ENCODE peak calls at places on chromosomes 12 and 14, in seven cellular contexts. Y, F, U, R, G, M and I are unnamed samples.

GRCh38 chr12:19852100-19852855 is 413.0 kb downstream of the AEBP2 start:
- DNase-seq in Y (no peak), F (no peak), U (no peak), R (no peak), G (peak), M (no peak), I (no peak)

GRCh38 chr12:94571556-94571955 is 78.8 kb downstream of the TMCC3 start:
- DNase-seq in Y (peak), F (no peak), U (no peak), R (no peak), G (peak), M (no peak), I (no peak)

GRCh38 chr14:64112859-64113258 is 181.3 kb downstream of the ESR2 start:
- DNase-seq in Y (peak), F (no peak), U (no peak), R (no peak), G (no peak), M (no peak), I (no peak)

GRCh38 chr12:48827026-48827425 is 8.7 kb downstream of the CACNB3 start:
- DNase-seq in Y (no peak), F (no peak), U (no peak), R (no peak), G (no peak), M (no peak), I (no peak)

GRCh38 chr14:75996488-75996887 is 10.9 kb downstream of the IFT43 start:
- DNase-seq in Y (no peak), F (no peak), U (no peak), R (no peak), G (no peak), M (no peak), I (no peak)

GRCh38 chr14:100604709-100605108 is 17.5 kb upstream of the BEGAIN start:
- DNase-seq in Y (no peak), F (no peak), U (no peak), R (no peak), G (no peak), M (no peak), I (no peak)

GRCh38 chr12:64203775-64204174 is 18.3 kb downstream of the KICS2 start:
- DNase-seq in Y (no peak), F (no peak), U (no peak), R (no peak), G (no peak), M (no peak), I (no peak)

GRCh38 chr12:54016478-54016964 is 7.7 kb downstream of the HOXC8 start:
- DNase-seq in Y (peak), F (no peak), U (no peak), R (no peak), G (peak), M (no peak), I (no peak)

GRCh38 chr12:104747330-104747729 is 210.8 kb downstream of the SLC41A2 start:
- DNase-seq in Y (no peak), F (no peak), U (no peak), R (no peak), G (no peak), M (no peak), I (no peak)

GRCh38 chr14:68211421-68211820 is 391.8 kb downstream of the RAD51B start:
- DNase-seq in Y (no peak), F (no peak), U (no peak), R (no peak), G (no peak), M (no peak), I (no peak)

GRCh38 chr14:77059276-77059934 is 30.9 kb upstream of the IRF2BPL start:
- DNase-seq in Y (peak), F (peak), U (no peak), R (no peak), G (peak), M (peak), I (no peak)

GRCh38 chr12:102435827-102436436 is 44.4 kb downstream of the IGF1 start:
- DNase-seq in Y (no peak), F (no peak), U (no peak), R (no peak), G (no peak), M (no peak), I (no peak)

GRCh38 chr14:51564460-51564859 is 87.2 kb upstream of the FRMD6 start:
- DNase-seq in Y (no peak), F (no peak), U (no peak), R (no peak), G (no peak), M (no peak), I (no peak)

GRCh38 chr12:28340261-28340660 is 150.0 kb downstream of the CCDC91 start:
- DNase-seq in Y (no peak), F (no peak), U (no peak), R (no peak), G (peak), M (no peak), I (no peak)

GRCh38 chr14:35366048-35366428 is 38.5 kb downstream of the NFKBIA start:
- DNase-seq in Y (no peak), F (no peak), U (no peak), R (peak), G (peak), M (no peak), I (no peak)

GRCh38 chr12:4961311-4961710 is 51.6 kb downstream of the KCNA1 start:
- DNase-seq in Y (no peak), F (no peak), U (no peak), R (no peak), G (no peak), M (no peak), I (no peak)

GRCh38 chr14:80546056-80546854 is 335.0 kb upstream of the DIO2 start:
- DNase-seq in Y (no peak), F (no peak), U (no peak), R (no peak), G (no peak), M (no peak), I (no peak)

GRCh38 chr14:20391505-20391904 is 21.8 kb downstream of the TEP1 start:
- DNase-seq in Y (no peak), F (no peak), U (no peak), R (no peak), G (no peak), M (no peak), I (no peak)

GRCh38 chr14:81172881-81173280 is 47.9 kb downstream of the GTF2A1 start:
- DNase-seq in Y (no peak), F (no peak), U (no peak), R (no peak), G (no peak), M (no peak), I (no peak)

GRCh38 chr12:124466200-124467128 is 100.9 kb downstream of the NCOR2 start:
- DNase-seq in Y (no peak), F (peak), U (no peak), R (peak), G (peak), M (no peak), I (peak)

GRCh38 chr12:4270670-4271432 is 2.7 kb upstream of the CCND2 start:
- DNase-seq in Y (no peak), F (peak), U (no peak), R (peak), G (no peak), M (no peak), I (peak)

GRCh38 chr12:98653866-98654493 is 8.9 kb downstream of the APAF1 start:
- DNase-seq in Y (peak), F (no peak), U (no peak), R (no peak), G (peak), M (no peak), I (no peak)

GRCh38 chr12:83027021-83027723 is 340.5 kb downstream of the TMTC2 start:
- DNase-seq in Y (no peak), F (no peak), U (no peak), R (no peak), G (no peak), M (no peak), I (no peak)

GRCh38 chr12:96334502-96334901 is 65.7 kb downstream of the CDK17 start:
- DNase-seq in Y (no peak), F (no peak), U (no peak), R (no peak), G (no peak), M (no peak), I (no peak)

GRCh38 chr12:51874486-51874885 is 13.4 kb upstream of the ANKRD33 start:
- DNase-seq in Y (no peak), F (no peak), U (no peak), R (no peak), G (no peak), M (no peak), I (no peak)

GRCh38 chr12:50569321-50569720 is 64.5 kb downstream of the DIP2B start:
- DNase-seq in Y (no peak), F (no peak), U (no peak), R (no peak), G (no peak), M (no peak), I (no peak)

GRCh38 chr14:64727551-64728071 is 23.4 kb downstream of the PLEKHG3 start:
- DNase-seq in Y (no peak), F (no peak), U (no peak), R (no peak), G (no peak), M (no peak), I (no peak)

GRCh38 chr12:52920937-52921336 is 16.1 kb upstream of the KRT8 start:
- DNase-seq in Y (no peak), F (no peak), U (no peak), R (no peak), G (no peak), M (no peak), I (no peak)